ENCODE peak calls at places on chromosomes 3 and 15, in seven cellular contexts. One of them, this sample, is unnamed.

GRCh38 chr15:92614301-92614700 is 41.3 kb downstream of the FAM174B start:
- DNase-seq in mesendoderm: no peak
- DNase-seq in IMR-90: no peak
- DNase-seq in H9: no peak
- DNase-seq in mesenchymal stem cell: no peak
- DNase-seq in H1: no peak
- DNase-seq in trophoblast cell: no peak
- DNase-seq in this sample: no peak

GRCh38 chr3:99357131-99357530 is 281.3 kb upstream of the COL8A1 start:
- DNase-seq in mesendoderm: no peak
- DNase-seq in IMR-90: no peak
- DNase-seq in H9: no peak
- DNase-seq in mesenchymal stem cell: no peak
- DNase-seq in H1: no peak
- DNase-seq in trophoblast cell: no peak
- DNase-seq in this sample: no peak

GRCh38 chr3:140128217-140129137 is 193.5 kb downstream of the CLSTN2 start:
- DNase-seq in mesendoderm: peak; percentile 83
- DNase-seq in IMR-90: peak; percentile 11
- DNase-seq in H9: peak; percentile 79
- DNase-seq in mesenchymal stem cell: no peak
- DNase-seq in H1: peak; percentile 78
- DNase-seq in trophoblast cell: no peak
- DNase-seq in this sample: peak; percentile 9

GRCh38 chr3:64321747-64322146 is 96.5 kb upstream of the PRICKLE2 start:
- DNase-seq in mesendoderm: peak; percentile 91
- DNase-seq in IMR-90: peak; percentile 85
- DNase-seq in H9: peak; percentile 33
- DNase-seq in mesenchymal stem cell: peak; percentile 93
- DNase-seq in H1: no peak
- DNase-seq in trophoblast cell: peak; percentile 32
- DNase-seq in this sample: no peak

GRCh38 chr3:61008168-61008737 is 243.0 kb downstream of the FHIT start:
- DNase-seq in mesendoderm: no peak
- DNase-seq in IMR-90: no peak
- DNase-seq in H9: no peak
- DNase-seq in mesenchymal stem cell: no peak
- DNase-seq in H1: no peak
- DNase-seq in trophoblast cell: no peak
- DNase-seq in this sample: no peak

GRCh38 chr3:159828542-159828943 is 160.1 kb upstream of the IL12A start:
- DNase-seq in mesendoderm: peak; percentile 40
- DNase-seq in IMR-90: peak; percentile 68
- DNase-seq in H9: no peak
- DNase-seq in mesenchymal stem cell: peak; percentile 69
- DNase-seq in H1: no peak
- DNase-seq in trophoblast cell: no peak
- DNase-seq in this sample: no peak

GRCh38 chr15:57595011-57595866 is 3.5 kb downstream of the MYZAP start:
- DNase-seq in mesendoderm: no peak
- DNase-seq in IMR-90: no peak
- DNase-seq in H9: no peak
- DNase-seq in mesenchymal stem cell: no peak
- DNase-seq in H1: no peak
- DNase-seq in trophoblast cell: no peak
- DNase-seq in this sample: no peak

GRCh38 chr15:63453181-63453905 is 51.0 kb upstream of the USP3 start:
- DNase-seq in mesendoderm: no peak
- DNase-seq in IMR-90: no peak
- DNase-seq in H9: no peak
- DNase-seq in mesenchymal stem cell: no peak
- DNase-seq in H1: no peak
- DNase-seq in trophoblast cell: no peak
- DNase-seq in this sample: no peak

GRCh38 chr3:256501-256900 is 59.9 kb downstream of the CHL1 start:
- DNase-seq in mesendoderm: no peak
- DNase-seq in IMR-90: no peak
- DNase-seq in H9: no peak
- DNase-seq in mesenchymal stem cell: no peak
- DNase-seq in H1: no peak
- DNase-seq in trophoblast cell: no peak
- DNase-seq in this sample: no peak

GRCh38 chr15:32844118-32844711 is 126.4 kb downstream of the GREM1 start:
- DNase-seq in mesendoderm: peak; percentile 56
- DNase-seq in IMR-90: peak; percentile 70
- DNase-seq in H9: no peak
- DNase-seq in mesenchymal stem cell: peak; percentile 55
- DNase-seq in H1: no peak
- DNase-seq in trophoblast cell: no peak
- DNase-seq in this sample: no peak

GRCh38 chr15:78000089-78000926 is 77.2 kb downstream of the TBC1D2B start:
- DNase-seq in mesendoderm: peak; percentile 89
- DNase-seq in IMR-90: peak; percentile 39
- DNase-seq in H9: peak; percentile 96
- DNase-seq in mesenchymal stem cell: peak; percentile 66
- DNase-seq in H1: peak; percentile 96
- DNase-seq in trophoblast cell: peak; percentile 51
- DNase-seq in this sample: peak; percentile 79

GRCh38 chr15:73838795-73839565 is 34.4 kb upstream of the TBC1D21 start:
- DNase-seq in mesendoderm: no peak
- DNase-seq in IMR-90: no peak
- DNase-seq in H9: no peak
- DNase-seq in mesenchymal stem cell: no peak
- DNase-seq in H1: no peak
- DNase-seq in trophoblast cell: no peak
- DNase-seq in this sample: no peak

GRCh38 chr3:19216669-19217337 is 68.5 kb downstream of the KCNH8 start:
- DNase-seq in mesendoderm: no peak
- DNase-seq in IMR-90: no peak
- DNase-seq in H9: no peak
- DNase-seq in mesenchymal stem cell: no peak
- DNase-seq in H1: no peak
- DNase-seq in trophoblast cell: no peak
- DNase-seq in this sample: no peak

GRCh38 chr3:189841474-189842205 is 210.5 kb downstream of the TP63 start:
- DNase-seq in mesendoderm: no peak
- DNase-seq in IMR-90: peak; percentile 64
- DNase-seq in H9: no peak
- DNase-seq in mesenchymal stem cell: no peak
- DNase-seq in H1: no peak
- DNase-seq in trophoblast cell: peak; percentile 80
- DNase-seq in this sample: no peak

GRCh38 chr3:119211193-119211592 is 29.5 kb downstream of the B4GALT4 start:
- DNase-seq in mesendoderm: peak; percentile 80
- DNase-seq in IMR-90: no peak
- DNase-seq in H9: no peak
- DNase-seq in mesenchymal stem cell: no peak
- DNase-seq in H1: no peak
- DNase-seq in trophoblast cell: no peak
- DNase-seq in this sample: no peak

GRCh38 chr15:27137127-27137526 is 166.1 kb downstream of the GABRG3 start:
- DNase-seq in mesendoderm: no peak
- DNase-seq in IMR-90: no peak
- DNase-seq in H9: no peak
- DNase-seq in mesenchymal stem cell: no peak
- DNase-seq in H1: no peak
- DNase-seq in trophoblast cell: no peak
- DNase-seq in this sample: no peak

GRCh38 chr3:20340324-20340928 is 154.4 kb upstream of the SGO1 start:
- DNase-seq in mesendoderm: peak; percentile 88
- DNase-seq in IMR-90: peak; percentile 50
- DNase-seq in H9: peak; percentile 82
- DNase-seq in mesenchymal stem cell: peak; percentile 52
- DNase-seq in H1: peak; percentile 91
- DNase-seq in trophoblast cell: peak; percentile 50
- DNase-seq in this sample: peak; percentile 77

GRCh38 chr3:149277338-149277813 is 55.7 kb upstream of the CP start:
- DNase-seq in mesendoderm: peak; percentile 54
- DNase-seq in IMR-90: peak; percentile 84
- DNase-seq in H9: no peak
- DNase-seq in mesenchymal stem cell: peak; percentile 83
- DNase-seq in H1: no peak
- DNase-seq in trophoblast cell: no peak
- DNase-seq in this sample: no peak

GRCh38 chr3:180457238-180457637 is 144.7 kb upstream of the TTC14 start:
- DNase-seq in mesendoderm: no peak
- DNase-seq in IMR-90: no peak
- DNase-seq in H9: no peak
- DNase-seq in mesenchymal stem cell: no peak
- DNase-seq in H1: no peak
- DNase-seq in trophoblast cell: no peak
- DNase-seq in this sample: no peak
- H4K8ac ChIP-seq in mesendoderm: no peak overlapping the region
- H4K8ac ChIP-seq in IMR-90: no peak overlapping the region
- H4K8ac ChIP-seq in H9: no peak overlapping the region
- H4K8ac ChIP-seq in mesenchymal stem cell: no peak overlapping the region
- H4K8ac ChIP-seq in H1: no peak overlapping the region
- H4K8ac ChIP-seq in trophoblast cell: no peak overlapping the region
- H4K8ac ChIP-seq in this sample: no peak overlapping the region

DNA sequence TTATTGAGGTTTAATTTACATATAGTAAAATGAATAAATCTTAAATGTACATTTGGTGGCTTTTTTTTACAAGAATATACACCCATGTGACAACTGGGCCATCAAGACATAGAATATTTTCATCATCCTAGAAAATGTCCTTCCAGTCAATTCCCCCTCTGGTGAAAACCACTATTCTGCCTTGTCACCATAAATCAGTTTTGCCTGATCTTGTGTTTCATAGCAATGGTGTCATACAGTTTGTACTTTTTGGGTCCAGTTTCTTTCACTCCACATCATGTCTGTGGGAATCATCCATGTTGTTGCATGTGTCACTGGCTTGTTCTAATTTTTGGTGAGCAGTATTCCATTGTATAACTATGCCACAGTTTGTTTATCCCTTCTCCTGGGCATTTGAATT is 133.1 kb downstream of the PDCD6IP start:
- DNase-seq in mesendoderm: no peak
- DNase-seq in IMR-90: no peak
- DNase-seq in H9: no peak
- DNase-seq in mesenchymal stem cell: no peak
- DNase-seq in H1: no peak
- DNase-seq in trophoblast cell: no peak
- DNase-seq in this sample: no peak
- H4K8ac ChIP-seq in mesendoderm: no peak overlapping the region
- H4K8ac ChIP-seq in IMR-90: no peak overlapping the region
- H4K8ac ChIP-seq in H9: no peak overlapping the region
- H4K8ac ChIP-seq in mesenchymal stem cell: no peak overlapping the region
- H4K8ac ChIP-seq in H1: no peak overlapping the region
- H4K8ac ChIP-seq in trophoblast cell: no peak overlapping the region
- H4K8ac ChIP-seq in this sample: no peak overlapping the region

GRCh38 chr3:169879013-169879412 is 9.3 kb upstream of the LRRC31 start:
- DNase-seq in mesendoderm: no peak
- DNase-seq in IMR-90: no peak
- DNase-seq in H9: no peak
- DNase-seq in mesenchymal stem cell: no peak
- DNase-seq in H1: no peak
- DNase-seq in trophoblast cell: no peak
- DNase-seq in this sample: no peak

GRCh38 chr3:169886671-169887070 is 16.9 kb upstream of the LRRC31 start:
- DNase-seq in mesendoderm: no peak
- DNase-seq in IMR-90: peak; percentile 35
- DNase-seq in H9: no peak
- DNase-seq in mesenchymal stem cell: no peak
- DNase-seq in H1: no peak
- DNase-seq in trophoblast cell: no peak
- DNase-seq in this sample: no peak

GRCh38 chr3:169879846-169880558 is 10.3 kb upstream of the LRRC31 start:
- DNase-seq in mesendoderm: no peak
- DNase-seq in IMR-90: no peak
- DNase-seq in H9: peak; percentile 33
- DNase-seq in mesenchymal stem cell: no peak
- DNase-seq in H1: no peak
- DNase-seq in trophoblast cell: no peak
- DNase-seq in this sample: no peak

DNA sequence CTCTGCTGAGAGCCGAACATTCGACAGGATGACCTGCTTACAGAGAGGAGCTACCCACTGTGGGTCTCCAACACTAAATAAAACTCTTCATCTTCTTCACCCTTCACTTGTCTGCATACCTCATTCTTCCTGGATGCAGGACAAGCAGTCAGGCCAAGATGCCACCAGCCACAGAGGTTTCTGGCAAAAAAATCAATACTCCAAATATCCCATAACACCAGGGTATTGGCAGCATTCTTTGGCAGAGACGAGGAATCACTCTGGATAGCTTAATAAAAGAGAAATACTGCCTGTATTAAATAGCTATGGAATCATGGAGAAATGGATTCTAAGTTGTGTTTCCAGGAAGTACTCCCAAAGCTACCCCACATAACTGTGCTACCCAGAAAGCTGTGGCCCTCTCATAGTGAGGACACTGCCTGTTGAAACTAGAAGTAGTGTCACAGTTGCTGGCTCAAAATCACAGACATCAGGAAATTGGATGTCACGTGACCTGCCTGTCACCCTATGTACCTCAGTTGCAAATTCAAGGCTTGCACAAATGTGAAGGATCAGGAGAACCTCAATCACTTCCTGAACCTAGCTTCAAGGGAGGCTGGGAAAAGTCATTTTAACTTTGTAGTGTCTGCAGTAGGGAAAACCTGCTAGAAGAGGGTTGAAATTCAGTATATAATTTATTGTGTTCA is 11.0 kb upstream of the LRRC31 start:
- DNase-seq in mesendoderm: no peak
- DNase-seq in IMR-90: no peak
- DNase-seq in H9: no peak
- DNase-seq in mesenchymal stem cell: no peak
- DNase-seq in H1: no peak
- DNase-seq in trophoblast cell: no peak
- DNase-seq in this sample: no peak
- H4K8ac ChIP-seq in mesendoderm: no peak overlapping the region
- H4K8ac ChIP-seq in IMR-90: no peak overlapping the region
- H4K8ac ChIP-seq in H9: no peak overlapping the region
- H4K8ac ChIP-seq in mesenchymal stem cell: no peak overlapping the region
- H4K8ac ChIP-seq in H1: no peak overlapping the region
- H4K8ac ChIP-seq in trophoblast cell: no peak overlapping the region
- H4K8ac ChIP-seq in this sample: no peak overlapping the region

DNA sequence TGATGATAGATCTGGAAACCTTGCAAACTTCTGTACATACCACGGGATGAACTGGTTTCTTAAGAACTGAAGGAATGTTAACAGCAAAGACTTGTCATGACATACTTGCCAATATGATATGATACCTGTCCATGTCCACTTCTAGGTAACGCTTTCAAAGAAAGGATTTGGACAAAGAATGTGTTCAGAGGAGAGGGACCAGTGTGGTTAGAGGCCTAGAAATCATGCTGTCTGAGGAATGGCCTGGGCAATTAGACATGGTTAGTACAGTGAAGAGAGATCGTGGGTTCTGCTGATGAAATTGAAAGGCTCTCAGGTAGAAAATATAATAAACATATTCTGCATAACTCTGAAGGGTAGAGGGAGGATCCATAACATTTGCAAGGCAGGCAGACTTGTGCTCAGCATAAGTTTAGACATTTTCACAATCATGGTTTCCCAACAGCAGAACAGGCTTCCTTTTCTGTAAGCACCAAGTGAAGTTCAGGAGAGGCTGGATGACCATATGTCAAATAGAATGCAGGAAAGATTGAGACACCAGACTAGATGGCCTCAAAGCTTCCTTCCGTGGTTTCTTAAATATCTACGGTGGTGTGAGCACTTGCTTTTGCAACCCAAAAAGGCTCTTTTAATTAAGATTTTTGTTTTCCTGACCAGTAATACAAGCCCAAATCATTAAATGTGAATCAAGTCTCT is 39.9 kb downstream of the TGFBR2 start:
- DNase-seq in mesendoderm: no peak
- DNase-seq in IMR-90: no peak
- DNase-seq in H9: no peak
- DNase-seq in mesenchymal stem cell: peak; percentile 87
- DNase-seq in H1: no peak
- DNase-seq in trophoblast cell: no peak
- DNase-seq in this sample: no peak
- H4K8ac ChIP-seq in mesendoderm: no peak overlapping the region
- H4K8ac ChIP-seq in IMR-90: peak overlapping the region; percentile 54
- H4K8ac ChIP-seq in H9: no peak overlapping the region
- H4K8ac ChIP-seq in mesenchymal stem cell: peak overlapping the region; percentile 50
- H4K8ac ChIP-seq in H1: no peak overlapping the region
- H4K8ac ChIP-seq in trophoblast cell: no peak overlapping the region
- H4K8ac ChIP-seq in this sample: no peak overlapping the region

This sample was measured in neuronal stem cell.